ENCODE peak calls at places on chromosomes 16 and 17, in nine cellular contexts. V is stimulated activated CD8-positive, alpha-beta memory T cell treated with anti-CD3 and anti-CD28 coated beads, Interleukin-15, amount 100 ng/mL, for 24 hours; D is foreskin fibroblast; W is glutamatergic neuron; C is ACHN; K is skeletal muscle cell; I is T-helper 17 cell; E is activated T-helper 9 cell treated with anti-CD3 and anti-CD28 coated beads, Interleukin-2, amount 50 U/mL, for 16 hours; G is CD4-positive, alpha-beta T cell. T is an unnamed sample.

GRCh38 chr17:60720763-60721531 is 43.3 kb downstream of the BCAS3 start:
- DNase-seq in V (no peak), D (peak), W (peak), C (peak), K (peak), I (no peak), E (no peak), G (no peak), T (peak)

GRCh38 chr17:45787656-45788055 is 3.5 kb downstream of the CRHR1 start:
- DNase-seq in V (no peak), D (no peak), W (no peak), C (no peak), K (no peak), I (no peak), E (no peak), G (no peak), T (no peak)

GRCh38 chr16:26987631-26988030 is 79.1 kb upstream of the C16orf82 start:
- DNase-seq in V (no peak), D (peak), W (no peak), C (peak), K (peak), I (no peak), E (no peak), G (no peak), T (no peak)

GRCh38 chr16:85346404-85347212 is 234.3 kb upstream of the CIBAR2 start:
- DNase-seq in V (no peak), D (no peak), W (no peak), C (no peak), K (no peak), I (no peak), E (no peak), G (no peak), T (no peak)

GRCh38 chr17:41442772-41443171 is 2.0 kb upstream of the KRT38 start:
- DNase-seq in V (no peak), D (peak), W (no peak), C (no peak), K (no peak), I (no peak), E (no peak), G (no peak), T (no peak)

GRCh38 chr17:21540502-21540901 is 151.8 kb upstream of the KCNJ18 start:
- DNase-seq in V (no peak), D (no peak), W (no peak), C (no peak), K (no peak), I (no peak), E (no peak), G (no peak), T (no peak)

GRCh38 chr17:29237476-29238132 is 9.1 kb upstream of the CRYBA1 start:
- DNase-seq in V (no peak), D (peak), W (no peak), C (peak), K (no peak), I (no peak), E (no peak), G (no peak), T (no peak)

GRCh38 chr17:17315142-17315821 is 12.1 kb downstream of the NT5M start:
- DNase-seq in V (no peak), D (no peak), W (no peak), C (no peak), K (no peak), I (no peak), E (no peak), G (no peak), T (no peak)

GRCh38 chr17:78272181-78272913 is 40.9 kb downstream of the TMEM235 start:
- DNase-seq in V (no peak), D (no peak), W (no peak), C (no peak), K (peak), I (peak), E (no peak), G (peak), T (no peak)

GRCh38 chr17:68603027-68603426 is 1.9 kb upstream of the FAM20A start:
- DNase-seq in V (no peak), D (no peak), W (no peak), C (no peak), K (no peak), I (no peak), E (no peak), G (no peak), T (no peak)

GRCh38 chr17:78276098-78276497 is 44.7 kb downstream of the TMEM235 start:
- DNase-seq in V (no peak), D (no peak), W (no peak), C (no peak), K (no peak), I (no peak), E (no peak), G (no peak), T (no peak)

GRCh38 chr17:17779015-17779611 is 57.7 kb downstream of the SREBF1 start:
- DNase-seq in V (no peak), D (no peak), W (no peak), C (no peak), K (no peak), I (no peak), E (no peak), G (no peak), T (no peak)